ENCODE peak calls at places on chromosomes 7 and 10, in five cellular contexts. One of them, this sample, is unnamed.
A peak's percentile ranks its signal among the peaks of the same experiment; 100 is the strongest.

GRCh38 chr7:11706666-11707605 is 125.1 kb downstream of the THSD7A start:
- DNase-seq in cardiac muscle cell: no peak
- DNase-seq in heart right ventricle: no peak
- DNase-seq in CD8-positive, alpha-beta T cell: no peak
- DNase-seq in mesendoderm: no peak
- DNase-seq in this sample: no peak

GRCh38 chr10:16408379-16408778 is 28.4 kb upstream of the PTER start:
- DNase-seq in cardiac muscle cell: no peak
- DNase-seq in heart right ventricle: no peak
- DNase-seq in CD8-positive, alpha-beta T cell: no peak
- DNase-seq in mesendoderm: no peak
- DNase-seq in this sample: no peak

GRCh38 chr7:23106801-23107713 is 1.5 kb downstream of the KLHL7 start:
- DNase-seq in cardiac muscle cell: peak; percentile 12
- DNase-seq in heart right ventricle: no peak
- DNase-seq in CD8-positive, alpha-beta T cell: no peak
- DNase-seq in mesendoderm: no peak
- DNase-seq in this sample: no peak

GRCh38 chr7:127650842-127651555 is 995 bp upstream of the SND1 start:
- DNase-seq in cardiac muscle cell: no peak
- DNase-seq in heart right ventricle: no peak
- DNase-seq in CD8-positive, alpha-beta T cell: no peak
- DNase-seq in mesendoderm: peak; percentile 89
- DNase-seq in this sample: no peak

GRCh38 chr10:71618176-71618575 is 101.4 kb downstream of the C10orf105 start:
- DNase-seq in cardiac muscle cell: no peak
- DNase-seq in heart right ventricle: no peak
- DNase-seq in CD8-positive, alpha-beta T cell: no peak
- DNase-seq in mesendoderm: no peak
- DNase-seq in this sample: no peak

GRCh38 chr7:85022064-85022697 is 164.7 kb downstream of the SEMA3D start:
- DNase-seq in cardiac muscle cell: no peak
- DNase-seq in heart right ventricle: no peak
- DNase-seq in CD8-positive, alpha-beta T cell: no peak
- DNase-seq in mesendoderm: no peak
- DNase-seq in this sample: no peak

GRCh38 chr7:55363386-55364170 is 1.6 kb upstream of the LANCL2 start:
- DNase-seq in cardiac muscle cell: no peak
- DNase-seq in heart right ventricle: no peak
- DNase-seq in CD8-positive, alpha-beta T cell: no peak
- DNase-seq in mesendoderm: no peak
- DNase-seq in this sample: no peak

GRCh38 chr7:81903115-81903514 is 133.3 kb upstream of the HGF start:
- DNase-seq in cardiac muscle cell: no peak
- DNase-seq in heart right ventricle: no peak
- DNase-seq in CD8-positive, alpha-beta T cell: no peak
- DNase-seq in mesendoderm: no peak
- DNase-seq in this sample: no peak

GRCh38 chr10:124155781-124156401 is 62.5 kb upstream of the CHST15 start:
- DNase-seq in cardiac muscle cell: peak; percentile 55
- DNase-seq in heart right ventricle: peak; percentile 42
- DNase-seq in CD8-positive, alpha-beta T cell: no peak
- DNase-seq in mesendoderm: no peak
- DNase-seq in this sample: peak; percentile 32

GRCh38 chr7:127858091-127858914 is 172.9 kb downstream of the LRRC4 start:
- DNase-seq in cardiac muscle cell: no peak
- DNase-seq in heart right ventricle: no peak
- DNase-seq in CD8-positive, alpha-beta T cell: no peak
- DNase-seq in mesendoderm: no peak
- DNase-seq in this sample: no peak

GRCh38 chr10:97888641-97889262 is 39.1 kb downstream of the GOLGA7B start:
- DNase-seq in cardiac muscle cell: no peak
- DNase-seq in heart right ventricle: no peak
- DNase-seq in CD8-positive, alpha-beta T cell: no peak
- DNase-seq in mesendoderm: peak; percentile 79
- DNase-seq in this sample: no peak

GRCh38 chr10:50312464-50313437 is 61.4 kb upstream of the ASAH2 start:
- DNase-seq in cardiac muscle cell: no peak
- DNase-seq in heart right ventricle: no peak
- DNase-seq in CD8-positive, alpha-beta T cell: no peak
- DNase-seq in mesendoderm: no peak
- DNase-seq in this sample: no peak

GRCh38 chr10:81013771-81014170 is 476.1 kb downstream of the SH2D4B start:
- DNase-seq in cardiac muscle cell: no peak
- DNase-seq in heart right ventricle: no peak
- DNase-seq in CD8-positive, alpha-beta T cell: no peak
- DNase-seq in mesendoderm: no peak
- DNase-seq in this sample: no peak

GRCh38 chr10:92880912-92881311 is 32.6 kb downstream of the EXOC6 start:
- DNase-seq in cardiac muscle cell: no peak
- DNase-seq in heart right ventricle: no peak
- DNase-seq in CD8-positive, alpha-beta T cell: no peak
- DNase-seq in mesendoderm: no peak
- DNase-seq in this sample: no peak

GRCh38 chr10:72744566-72744965 is 52.6 kb downstream of the MCU start:
- DNase-seq in cardiac muscle cell: no peak
- DNase-seq in heart right ventricle: no peak
- DNase-seq in CD8-positive, alpha-beta T cell: no peak
- DNase-seq in mesendoderm: no peak
- DNase-seq in this sample: no peak

GRCh38 chr7:151566897-151567320 is 47.2 kb upstream of the RHEB start:
- DNase-seq in cardiac muscle cell: no peak
- DNase-seq in heart right ventricle: no peak
- DNase-seq in CD8-positive, alpha-beta T cell: no peak
- DNase-seq in mesendoderm: peak; percentile 59
- DNase-seq in this sample: no peak

GRCh38 chr7:69739906-69740545 is 141.8 kb downstream of the AUTS2 start:
- DNase-seq in cardiac muscle cell: peak; percentile 48
- DNase-seq in heart right ventricle: peak; percentile 68
- DNase-seq in CD8-positive, alpha-beta T cell: no peak
- DNase-seq in mesendoderm: peak; percentile 30
- DNase-seq in this sample: peak; percentile 46

GRCh38 chr10:132806126-132807061 is 20.4 kb upstream of the NKX6-2 start:
- DNase-seq in cardiac muscle cell: no peak
- DNase-seq in heart right ventricle: no peak
- DNase-seq in CD8-positive, alpha-beta T cell: no peak
- DNase-seq in mesendoderm: no peak
- DNase-seq in this sample: peak; percentile 9

GRCh38 chr7:19051767-19052375 is 65.6 kb downstream of the TWIST1 start:
- DNase-seq in cardiac muscle cell: no peak
- DNase-seq in heart right ventricle: no peak
- DNase-seq in CD8-positive, alpha-beta T cell: peak; percentile 11
- DNase-seq in mesendoderm: peak; percentile 57
- DNase-seq in this sample: peak; percentile 16

GRCh38 chr7:151034312-151035023 is 6.2 kb downstream of the ABCB8 start:
- DNase-seq in cardiac muscle cell: no peak
- DNase-seq in heart right ventricle: no peak
- DNase-seq in CD8-positive, alpha-beta T cell: no peak
- DNase-seq in mesendoderm: no peak
- DNase-seq in this sample: no peak

GRCh38 chr10:103599907-103600306 is 106.4 kb downstream of the NEURL1 start:
- DNase-seq in cardiac muscle cell: no peak
- DNase-seq in heart right ventricle: no peak
- DNase-seq in CD8-positive, alpha-beta T cell: no peak
- DNase-seq in mesendoderm: no peak
- DNase-seq in this sample: no peak

GRCh38 chr10:103602852-103603155 is 109.3 kb downstream of the NEURL1 start:
- DNase-seq in cardiac muscle cell: no peak
- DNase-seq in heart right ventricle: no peak
- DNase-seq in CD8-positive, alpha-beta T cell: no peak
- DNase-seq in mesendoderm: no peak
- DNase-seq in this sample: no peak

GRCh38 chr10:103600325-103600724 is 106.8 kb downstream of the NEURL1 start:
- DNase-seq in cardiac muscle cell: no peak
- DNase-seq in heart right ventricle: no peak
- DNase-seq in CD8-positive, alpha-beta T cell: no peak
- DNase-seq in mesendoderm: no peak
- DNase-seq in this sample: no peak

GRCh38 chr10:103602028-103602851 is 108.7 kb downstream of the NEURL1 start:
- DNase-seq in cardiac muscle cell: no peak
- DNase-seq in heart right ventricle: no peak
- DNase-seq in CD8-positive, alpha-beta T cell: no peak
- DNase-seq in mesendoderm: no peak
- DNase-seq in this sample: no peak

DNA sequence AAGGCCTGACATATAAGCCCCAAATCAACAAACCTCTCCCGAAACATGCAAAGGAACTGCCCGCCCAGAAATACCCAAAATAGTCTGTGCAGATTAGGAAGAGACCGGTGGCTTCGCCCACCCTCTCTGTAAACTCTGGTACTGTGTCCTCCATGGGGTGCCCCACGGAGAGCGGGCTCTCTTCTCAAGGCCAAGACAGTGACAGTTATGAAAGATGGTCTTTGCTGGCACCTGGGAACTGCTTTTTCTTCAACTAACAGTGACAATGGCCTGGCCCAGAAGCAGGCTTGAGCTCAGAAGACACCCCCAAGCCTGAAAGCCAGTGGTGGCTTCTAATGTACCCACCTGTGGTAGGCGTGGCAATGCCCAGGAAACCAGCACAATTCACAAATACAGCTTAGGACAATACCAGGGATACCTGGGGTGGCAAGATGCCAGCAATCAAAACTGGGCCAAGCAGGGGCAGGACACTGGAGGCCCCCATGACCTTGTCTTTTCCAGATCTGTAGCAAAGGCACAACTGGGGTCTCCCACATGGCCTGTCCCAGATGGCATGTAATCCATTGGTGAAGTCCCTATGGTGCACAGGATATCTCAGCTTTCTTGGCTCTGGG is 107.6 kb downstream of the NEURL1 start:
- DNase-seq in cardiac muscle cell: no peak
- DNase-seq in heart right ventricle: no peak
- DNase-seq in CD8-positive, alpha-beta T cell: no peak
- DNase-seq in mesendoderm: no peak
- DNase-seq in this sample: no peak
- H3K36me3 ChIP-seq in cardiac muscle cell: peaks cover 27% of the 10 kb centered on the region
- H3K36me3 ChIP-seq in heart right ventricle: peaks cover 56% of the 10 kb centered on the region
- H3K36me3 ChIP-seq in CD8-positive, alpha-beta T cell: no peaks in the 10 kb centered on the region
- H3K36me3 ChIP-seq in mesendoderm: no peaks in the 10 kb centered on the region
- H3K36me3 ChIP-seq in this sample: peaks cover 37% of the 10 kb centered on the region

DNA sequence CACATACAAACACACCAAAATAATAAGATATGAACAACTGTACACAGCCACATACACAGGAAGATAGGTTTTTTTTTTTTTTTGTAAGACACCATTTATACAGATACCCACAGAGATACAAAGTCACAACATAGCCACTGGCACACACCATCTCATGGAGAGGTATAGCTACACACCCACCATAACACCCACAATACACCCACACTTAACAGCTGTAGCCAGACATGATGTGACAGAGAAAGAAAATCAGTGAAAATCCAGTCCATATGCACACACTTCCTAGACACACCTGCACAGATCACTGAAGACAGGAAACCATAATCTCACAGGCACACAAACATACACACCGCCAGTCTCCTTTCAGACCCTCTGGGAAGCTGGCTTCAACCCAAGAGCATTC is 62.4 kb upstream of the PAX2 start:
- DNase-seq in cardiac muscle cell: no peak
- DNase-seq in heart right ventricle: no peak
- DNase-seq in CD8-positive, alpha-beta T cell: no peak
- DNase-seq in mesendoderm: no peak
- DNase-seq in this sample: no peak
- H3K4me1 ChIP-seq in cardiac muscle cell: no peaks in the 10 kb centered on the region
- H3K4me1 ChIP-seq in heart right ventricle: peaks cover 4% of the 10 kb centered on the region
- H3K4me1 ChIP-seq in CD8-positive, alpha-beta T cell: no peaks in the 10 kb centered on the region
- H3K4me1 ChIP-seq in mesendoderm: peaks cover 2% of the 10 kb centered on the region
- H3K4me1 ChIP-seq in this sample: peaks cover 3% of the 10 kb centered on the region

DNA sequence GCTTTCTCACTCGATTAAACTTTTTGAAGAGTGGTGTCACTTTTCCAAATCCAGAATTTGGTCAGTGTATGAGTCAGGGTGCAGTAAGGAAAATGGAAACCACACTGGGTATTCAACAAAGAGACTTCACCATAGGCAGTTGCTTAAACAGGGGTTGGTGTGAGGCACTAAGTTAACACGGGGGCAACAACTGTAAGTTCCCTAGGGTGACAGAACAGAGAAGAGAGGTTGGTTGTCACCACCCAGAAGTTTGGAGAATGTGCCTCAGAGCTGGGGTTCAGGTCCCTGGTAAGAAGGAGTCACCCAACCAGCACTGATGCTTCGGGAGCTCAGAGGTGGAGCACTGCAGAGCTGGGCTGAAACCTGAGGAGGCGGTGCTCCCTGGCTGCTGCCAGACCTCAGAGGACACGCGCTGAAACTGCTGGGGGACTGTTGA is 170.4 kb downstream of the ARID5B start:
- DNase-seq in cardiac muscle cell: no peak
- DNase-seq in heart right ventricle: no peak
- DNase-seq in CD8-positive, alpha-beta T cell: no peak
- DNase-seq in mesendoderm: no peak
- DNase-seq in this sample: no peak
- H3K36me3 ChIP-seq in cardiac muscle cell: no peaks in the 10 kb centered on the region
- H3K36me3 ChIP-seq in heart right ventricle: peaks cover 100% of the 10 kb centered on the region
- H3K36me3 ChIP-seq in CD8-positive, alpha-beta T cell: no peaks in the 10 kb centered on the region
- H3K36me3 ChIP-seq in mesendoderm: no peaks in the 10 kb centered on the region
- H3K36me3 ChIP-seq in this sample: peaks cover 44% of the 10 kb centered on the region

DNA sequence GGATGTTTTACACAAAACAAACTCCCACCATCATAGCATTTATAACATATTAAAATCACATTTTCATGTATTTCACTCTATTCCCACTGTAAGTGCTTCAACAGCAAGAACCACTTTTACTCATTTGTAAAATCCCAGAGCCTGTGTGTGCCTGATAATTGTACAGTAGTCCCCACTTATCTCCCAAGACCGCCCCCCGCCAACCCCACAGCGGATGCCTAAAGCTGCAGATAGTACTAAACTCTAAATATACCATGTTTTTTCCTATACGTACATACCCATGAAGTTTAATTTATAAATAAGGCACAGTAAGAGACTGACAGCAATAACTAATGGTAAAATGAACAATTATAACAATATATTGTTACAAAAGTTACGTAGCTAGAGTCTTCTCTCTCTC is 33.5 kb downstream of the EZH2 start:
- DNase-seq in cardiac muscle cell: no peak
- DNase-seq in heart right ventricle: no peak
- DNase-seq in CD8-positive, alpha-beta T cell: no peak
- DNase-seq in mesendoderm: no peak
- DNase-seq in this sample: no peak
- H3K4me1 ChIP-seq in cardiac muscle cell: peaks cover 42% of the 10 kb centered on the region
- H3K4me1 ChIP-seq in heart right ventricle: no peaks in the 10 kb centered on the region
- H3K4me1 ChIP-seq in CD8-positive, alpha-beta T cell: peaks cover 10% of the 10 kb centered on the region
- H3K4me1 ChIP-seq in mesendoderm: peaks cover 17% of the 10 kb centered on the region
- H3K4me1 ChIP-seq in this sample: no peaks in the 10 kb centered on the region

GRCh38 chr7:74405899-74406512 is 47.7 kb upstream of the GTF2IRD1 start:
- DNase-seq in cardiac muscle cell: no peak
- DNase-seq in heart right ventricle: no peak
- DNase-seq in CD8-positive, alpha-beta T cell: no peak
- DNase-seq in mesendoderm: no peak
- DNase-seq in this sample: no peak

GRCh38 chr7:74403521-74404387 is 50.0 kb upstream of the GTF2IRD1 start:
- DNase-seq in cardiac muscle cell: no peak
- DNase-seq in heart right ventricle: no peak
- DNase-seq in CD8-positive, alpha-beta T cell: no peak
- DNase-seq in mesendoderm: no peak
- DNase-seq in this sample: no peak

GRCh38 chr7:74405191-74405898 is 48.4 kb upstream of the GTF2IRD1 start:
- DNase-seq in cardiac muscle cell: peak; percentile 47
- DNase-seq in heart right ventricle: no peak
- DNase-seq in CD8-positive, alpha-beta T cell: no peak
- DNase-seq in mesendoderm: peak; percentile 72
- DNase-seq in this sample: no peak

GRCh38 chr7:74404388-74404700 is 49.4 kb upstream of the GTF2IRD1 start:
- DNase-seq in cardiac muscle cell: no peak
- DNase-seq in heart right ventricle: no peak
- DNase-seq in CD8-positive, alpha-beta T cell: no peak
- DNase-seq in mesendoderm: no peak
- DNase-seq in this sample: no peak

GRCh38 chr7:74404741-74405140 is 49.0 kb upstream of the GTF2IRD1 start:
- DNase-seq in cardiac muscle cell: no peak
- DNase-seq in heart right ventricle: no peak
- DNase-seq in CD8-positive, alpha-beta T cell: no peak
- DNase-seq in mesendoderm: no peak
- DNase-seq in this sample: no peak
- H3K36me3 ChIP-seq in cardiac muscle cell: no peaks in the 10 kb centered on the region
- H3K36me3 ChIP-seq in heart right ventricle: peaks cover 49% of the 10 kb centered on the region
- H3K36me3 ChIP-seq in CD8-positive, alpha-beta T cell: no peaks in the 10 kb centered on the region
- H3K36me3 ChIP-seq in mesendoderm: no peaks in the 10 kb centered on the region
- H3K36me3 ChIP-seq in this sample: peaks cover 32% of the 10 kb centered on the region